ENCODE peak calls at places on chromosomes 12 and 14, in eight cellular contexts. L is HFFc6, Y is right lobe of liver, G is cerebellum, B is omental fat pad, C is LNCaP clone FGC, R is pancreas, D is upper lobe of right lung. H is an unnamed sample.

GRCh38 chr14:95547272-95547625 is 12.4 kb downstream of the GLRX5 start:
- DNase-seq in L (no peak), Y (no peak), G (no peak), B (no peak), C (no peak), R (no peak), D (no peak), H (no peak)

GRCh38 chr12:49059385-49060232 is 985 bp downstream of the KMT2D start:
- DNase-seq in L (no peak), Y (peak), G (no peak), B (no peak), C (no peak), R (no peak), D (no peak), H (peak)

GRCh38 chr12:4958697-4959375 is 49.1 kb downstream of the KCNA1 start:
- DNase-seq in L (no peak), Y (no peak), G (no peak), B (no peak), C (no peak), R (no peak), D (no peak), H (no peak)

GRCh38 chr14:89765346-89765745 is 189.2 kb downstream of the EFCAB11 start:
- DNase-seq in L (no peak), Y (no peak), G (no peak), B (no peak), C (no peak), R (no peak), D (no peak), H (no peak)

GRCh38 chr14:74630881-74631690 is 19.0 kb upstream of the LTBP2 start:
- DNase-seq in L (no peak), Y (no peak), G (peak), B (no peak), C (no peak), R (no peak), D (no peak), H (no peak)

GRCh38 chr12:129696952-129697351 is 206.9 kb downstream of the TMEM132D start:
- DNase-seq in L (no peak), Y (no peak), G (no peak), B (no peak), C (no peak), R (no peak), D (no peak), H (no peak)

GRCh38 chr12:21416611-21417121 is 20.8 kb upstream of the PYROXD1 start:
- DNase-seq in L (peak), Y (no peak), G (no peak), B (no peak), C (no peak), R (no peak), D (no peak), H (no peak)

GRCh38 chr12:6279256-6279628 is 31.2 kb upstream of the PLEKHG6 start:
- DNase-seq in L (no peak), Y (no peak), G (no peak), B (no peak), C (no peak), R (no peak), D (peak), H (no peak)

GRCh38 chr12:59649203-59649602 is 53.4 kb downstream of the SLC16A7 start:
- DNase-seq in L (peak), Y (no peak), G (no peak), B (no peak), C (no peak), R (no peak), D (no peak), H (no peak)

GRCh38 chr14:50000215-50001145 is 107.6 kb downstream of the ARF6 start:
- DNase-seq in L (peak), Y (peak), G (no peak), B (no peak), C (no peak), R (no peak), D (peak), H (peak)

GRCh38 chr12:94561943-94562411 is 88.4 kb downstream of the TMCC3 start:
- DNase-seq in L (peak), Y (peak), G (peak), B (no peak), C (peak), R (peak), D (no peak), H (no peak)

GRCh38 chr12:114674201-114675047 is 9.6 kb downstream of the TBX3 start:
- DNase-seq in L (no peak), Y (no peak), G (no peak), B (no peak), C (no peak), R (no peak), D (no peak), H (no peak)

GRCh38 chr12:111368684-111369495 is at the start of gene PHETA1:
- DNase-seq in L (peak), Y (peak), G (peak), B (peak), C (peak), R (peak), D (peak), H (peak)

GRCh38 chr12:58841058-58841798 is 79.1 kb downstream of the LRIG3 start:
- DNase-seq in L (no peak), Y (no peak), G (no peak), B (no peak), C (no peak), R (no peak), D (peak), H (no peak)

GRCh38 chr14:81727243-81727642 is 193.6 kb upstream of the SEL1L start:
- DNase-seq in L (no peak), Y (no peak), G (no peak), B (no peak), C (peak), R (peak), D (no peak), H (no peak)

GRCh38 chr14:23910081-23910875 is 43.3 kb upstream of the DHRS4 start:
- DNase-seq in L (peak), Y (no peak), G (no peak), B (no peak), C (no peak), R (peak), D (no peak), H (no peak)

GRCh38 chr12:111687255-111687654 is 1.4 kb downstream of the ACAD10 start:
- DNase-seq in L (peak), Y (no peak), G (no peak), B (no peak), C (no peak), R (no peak), D (no peak), H (no peak)

GRCh38 chr12:51200806-51201205 is 17.1 kb downstream of the POU6F1 start:
- DNase-seq in L (no peak), Y (no peak), G (no peak), B (no peak), C (no peak), R (no peak), D (no peak), H (no peak)

GRCh38 chr14:98345186-98345585 is 926.8 kb downstream of the BCL11B start:
- DNase-seq in L (no peak), Y (no peak), G (peak), B (no peak), C (no peak), R (no peak), D (no peak), H (no peak)